ENCODE peak calls at places on chromosomes 16 and 17, in six cellular contexts. J, X, Q, P, V and F are unnamed samples.

GRCh38 chr17:5078106-5079028 is at the start of gene ZFP3:
- DNase-seq in J (peak; percentile 95), X (peak; percentile 89), Q (no peak), P (peak; percentile 82), V (peak; percentile 24), F (no peak)

GRCh38 chr16:47731252-47731651 is 270.1 kb downstream of the PHKB start:
- DNase-seq in J (no peak), X (no peak), Q (no peak), P (no peak), V (peak; percentile 97), F (no peak)

GRCh38 chr16:53433930-53434435 is 288 bp upstream of the RBL2 start:
- DNase-seq in J (no peak), X (no peak), Q (no peak), P (no peak), V (peak; percentile 33), F (no peak)

GRCh38 chr17:21039839-21040575 is 2.8 kb downstream of the USP22 start:
- DNase-seq in J (no peak), X (no peak), Q (no peak), P (no peak), V (no peak), F (peak; percentile 75)

GRCh38 chr16:53166099-53166498 is 111.3 kb downstream of the CHD9 start:
- DNase-seq in J (no peak), X (no peak), Q (no peak), P (no peak), V (no peak), F (no peak)

GRCh38 chr17:67615011-67615561 is 102.7 kb upstream of the NOL11 start:
- DNase-seq in J (no peak), X (no peak), Q (no peak), P (peak; percentile 74), V (no peak), F (no peak)

GRCh38 chr16:29821663-29822115 is 1.4 kb downstream of the MVP start:
- DNase-seq in J (no peak), X (peak; percentile 74), Q (no peak), P (peak; percentile 24), V (no peak), F (no peak)

GRCh38 chr16:70476272-70477020 is 22.1 kb downstream of the FCSK start:
- DNase-seq in J (no peak), X (no peak), Q (no peak), P (no peak), V (peak; percentile 50), F (no peak)

GRCh38 chr16:14509055-14509454 is 121.0 kb downstream of the PARN start:
- DNase-seq in J (no peak), X (no peak), Q (no peak), P (no peak), V (no peak), F (no peak)

GRCh38 chr17:82889496-82890338 is 49.9 kb upstream of the ZNF750 start:
- DNase-seq in J (peak; percentile 84), X (no peak), Q (no peak), P (peak; percentile 83), V (no peak), F (no peak)

GRCh38 chr17:50263293-50264262 is 10.7 kb upstream of the TMEM92 start:
- DNase-seq in J (peak; percentile 40), X (no peak), Q (no peak), P (no peak), V (no peak), F (peak; percentile 84)

GRCh38 chr17:17917394-17917793 is 54.8 kb downstream of the TOM1L2 start:
- DNase-seq in J (no peak), X (no peak), Q (no peak), P (no peak), V (no peak), F (no peak)

GRCh38 chr17:50101346-50102163 is 6.4 kb downstream of the PDK2 start:
- DNase-seq in J (no peak), X (no peak), Q (no peak), P (peak; percentile 32), V (no peak), F (no peak)

GRCh38 chr17:81511800-81512559 is 619 bp downstream of the ACTG1 start:
- DNase-seq in J (no peak), X (peak; percentile 72), Q (no peak), P (no peak), V (no peak), F (no peak)

GRCh38 chr17:72370819-72371218 is 250.0 kb downstream of the SOX9 start:
- DNase-seq in J (no peak), X (no peak), Q (no peak), P (peak; percentile 89), V (peak; percentile 64), F (no peak)

GRCh38 chr16:3606441-3606840 is 5.0 kb downstream of the SLX4 start:
- DNase-seq in J (peak; percentile 16), X (no peak), Q (no peak), P (no peak), V (no peak), F (no peak)

GRCh38 chr16:79687249-79687768 is 86.8 kb upstream of the MAF start:
- DNase-seq in J (no peak), X (no peak), Q (no peak), P (no peak), V (no peak), F (no peak)

GRCh38 chr17:53093386-53093785 is 729.3 kb upstream of the KIF2B start:
- DNase-seq in J (no peak), X (no peak), Q (no peak), P (no peak), V (no peak), F (no peak)

GRCh38 chr17:66764559-66764958 is 70.4 kb upstream of the CACNG5 start:
- DNase-seq in J (no peak), X (no peak), Q (no peak), P (no peak), V (no peak), F (no peak)

GRCh38 chr17:76969598-76970172 is 101.5 kb downstream of the MGAT5B start:
- DNase-seq in J (no peak), X (no peak), Q (no peak), P (peak; percentile 6), V (no peak), F (no peak)

GRCh38 chr16:85072947-85073346 is 39.3 kb downstream of the CIBAR2 start:
- DNase-seq in J (no peak), X (no peak), Q (no peak), P (no peak), V (peak; percentile 46), F (no peak)

DNA sequence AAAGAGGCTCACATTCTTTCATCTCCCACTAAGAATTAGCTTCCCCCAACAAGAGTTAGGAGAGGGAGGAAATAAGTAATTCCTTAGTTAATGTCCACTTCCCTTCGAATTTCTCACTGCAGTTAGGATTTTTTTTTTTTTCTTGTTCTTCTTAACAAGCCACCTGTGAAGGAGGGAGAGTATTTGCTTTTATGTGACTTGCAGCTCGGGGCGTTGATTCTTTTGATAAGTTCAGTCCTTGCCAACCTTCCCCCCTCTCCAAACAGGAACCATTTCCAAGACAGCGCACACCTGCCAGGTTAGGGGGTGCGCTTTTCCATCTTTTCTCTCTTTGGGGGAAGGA is 841 bp downstream of the ADAMTS18 start:
- DNase-seq in J (no peak), X (no peak), Q (no peak), P (no peak), V (no peak), F (no peak)
- H3K4me3 ChIP-seq in J (no peak overlapping the region), X (no peak overlapping the region), Q (no peak overlapping the region), P (no peak overlapping the region), V (no peak overlapping the region), F (peak overlapping the region; percentile 35)

GRCh38 chr16:86448306-86448705 is 62.0 kb upstream of the FOXF1 start:
- DNase-seq in J (no peak), X (no peak), Q (no peak), P (no peak), V (no peak), F (no peak)

GRCh38 chr16:86452451-86452850 is 57.9 kb upstream of the FOXF1 start:
- DNase-seq in J (no peak), X (no peak), Q (no peak), P (no peak), V (no peak), F (no peak)

GRCh38 chr16:86449377-86450095 is 60.8 kb upstream of the FOXF1 start:
- DNase-seq in J (no peak), X (no peak), Q (no peak), P (no peak), V (no peak), F (no peak)

GRCh38 chr16:86447228-86447627 is 63.1 kb upstream of the FOXF1 start:
- DNase-seq in J (no peak), X (no peak), Q (no peak), P (no peak), V (no peak), F (no peak)

GRCh38 chr16:86450691-86451090 is 59.6 kb upstream of the FOXF1 start:
- DNase-seq in J (no peak), X (no peak), Q (no peak), P (no peak), V (no peak), F (no peak)
- TF ChIP-seq CTCF in J (no peak), X (no peak), Q (no peak), P (no peak), V (no peak), F (no peak)

DNA sequence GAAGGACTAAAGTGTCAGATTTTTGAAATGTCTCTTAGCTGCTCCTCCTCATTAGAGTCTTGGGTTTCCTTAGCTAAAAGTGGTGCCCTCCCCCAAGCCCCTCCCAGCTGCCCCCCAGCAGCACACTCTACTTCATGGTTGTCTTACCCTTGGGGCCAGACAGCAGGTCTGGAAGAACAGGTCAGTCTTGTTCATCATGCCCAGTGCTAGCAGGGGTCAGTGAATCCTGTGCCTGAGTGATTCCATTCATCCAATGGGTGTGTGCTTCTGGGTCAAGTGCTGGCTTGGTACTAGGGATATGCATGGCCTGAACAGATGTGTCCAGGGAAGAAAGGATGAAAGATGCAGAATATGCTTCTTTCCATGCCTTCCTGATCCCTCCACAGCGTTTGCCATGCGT is 93.2 kb downstream of the GNAO1 start:
- DNase-seq in J (no peak), X (no peak), Q (no peak), P (peak; percentile 41), V (no peak), F (no peak)
- H3K27ac ChIP-seq in J (no peak overlapping the region), X (no peak overlapping the region), Q (no peak overlapping the region), P (no peak overlapping the region), V (no peak overlapping the region), F (no peak overlapping the region)

GRCh38 chr16:23837553-23838308 is 1.9 kb downstream of the PRKCB start:
- DNase-seq in J (no peak), X (no peak), Q (no peak), P (no peak), V (no peak), F (no peak)
- H3K4me3 ChIP-seq in J (peak overlapping the region; percentile 56), X (peak overlapping the region; percentile 77), Q (peak overlapping the region; percentile 66), P (no peak overlapping the region), V (no peak overlapping the region), F (peak overlapping the region; percentile 59)

GRCh38 chr17:48500435-48501426 is 30.1 kb downstream of the HOXB1 start:
- DNase-seq in J (no peak), X (no peak), Q (no peak), P (no peak), V (no peak), F (no peak)
- TF ChIP-seq CTCF in J (no peak), X (no peak), Q (no peak), P (no peak), V (peak; percentile 20), F (no peak)

GRCh38 chr17:46108120-46108519 is 85.1 kb downstream of the KANSL1 start:
- DNase-seq in J (no peak), X (no peak), Q (no peak), P (no peak), V (no peak), F (no peak)
- H3K27ac ChIP-seq in J (no peak overlapping the region), X (no peak overlapping the region), Q (no peak overlapping the region), P (peak overlapping the region; percentile 19), V (no peak overlapping the region), F (peak overlapping the region; percentile 10)